ENCODE peak calls at places on chromosomes 5 and 9, in four cellular contexts. One of them, this sample, is unnamed.

GRCh38 chr5:73188764-73189521 is 15.9 kb downstream of the TMEM174 start:
- DNase-seq in upper lobe of right lung: no peak
- DNase-seq in cardiac muscle cell: no peak
- DNase-seq in fibroblast of lung: peak; percentile 58
- DNase-seq in this sample: no peak

GRCh38 chr9:35042081-35042604 is 30.3 kb downstream of the VCP start:
- DNase-seq in upper lobe of right lung: no peak
- DNase-seq in cardiac muscle cell: no peak
- DNase-seq in fibroblast of lung: no peak
- DNase-seq in this sample: peak; percentile 59

GRCh38 chr9:125878241-125878640 is 131.1 kb downstream of the PBX3 start:
- DNase-seq in upper lobe of right lung: no peak
- DNase-seq in cardiac muscle cell: no peak
- DNase-seq in fibroblast of lung: peak; percentile 49
- DNase-seq in this sample: no peak

GRCh38 chr9:120974921-120975320 is 48.3 kb upstream of the TRAF1 start:
- DNase-seq in upper lobe of right lung: no peak
- DNase-seq in cardiac muscle cell: no peak
- DNase-seq in fibroblast of lung: no peak
- DNase-seq in this sample: peak; percentile 15

GRCh38 chr9:111301195-111301594 is 28.8 kb downstream of the OR2K2 start:
- DNase-seq in upper lobe of right lung: no peak
- DNase-seq in cardiac muscle cell: no peak
- DNase-seq in fibroblast of lung: peak; percentile 38
- DNase-seq in this sample: peak; percentile 85

GRCh38 chr9:36118706-36119105 is 17.8 kb upstream of the GLIPR2 start:
- DNase-seq in upper lobe of right lung: peak; percentile 80
- DNase-seq in cardiac muscle cell: no peak
- DNase-seq in fibroblast of lung: peak; percentile 32
- DNase-seq in this sample: no peak

GRCh38 chr5:159943331-159943730 is 27.0 kb downstream of the ADRA1B start:
- DNase-seq in upper lobe of right lung: no peak
- DNase-seq in cardiac muscle cell: no peak
- DNase-seq in fibroblast of lung: no peak
- DNase-seq in this sample: no peak

GRCh38 chr5:68259696-68260095 is 44.1 kb downstream of the PIK3R1 start:
- DNase-seq in upper lobe of right lung: no peak
- DNase-seq in cardiac muscle cell: no peak
- DNase-seq in fibroblast of lung: no peak
- DNase-seq in this sample: no peak

GRCh38 chr5:122896598-122897282 is 51.3 kb downstream of the SNX24 start:
- DNase-seq in upper lobe of right lung: no peak
- DNase-seq in cardiac muscle cell: no peak
- DNase-seq in fibroblast of lung: peak; percentile 20
- DNase-seq in this sample: no peak

GRCh38 chr5:19235101-19235584 is 752.9 kb downstream of the CDH18 start:
- DNase-seq in upper lobe of right lung: no peak
- DNase-seq in cardiac muscle cell: no peak
- DNase-seq in fibroblast of lung: peak; percentile 52
- DNase-seq in this sample: no peak

GRCh38 chr5:158152151-158152550 is 293.2 kb upstream of the CLINT1 start:
- DNase-seq in upper lobe of right lung: no peak
- DNase-seq in cardiac muscle cell: no peak
- DNase-seq in fibroblast of lung: peak; percentile 63
- DNase-seq in this sample: no peak

GRCh38 chr5:110288766-110289165 is 437.7 kb downstream of the TMEM232 start:
- DNase-seq in upper lobe of right lung: no peak
- DNase-seq in cardiac muscle cell: no peak
- DNase-seq in fibroblast of lung: peak; percentile 86
- DNase-seq in this sample: peak; percentile 85

GRCh38 chr9:13491493-13492424 is 212.3 kb upstream of the MPDZ start:
- DNase-seq in upper lobe of right lung: no peak
- DNase-seq in cardiac muscle cell: peak; percentile 5
- DNase-seq in fibroblast of lung: no peak
- DNase-seq in this sample: no peak

GRCh38 chr5:77743181-77743580 is 33.0 kb downstream of the TBCA start:
- DNase-seq in upper lobe of right lung: no peak
- DNase-seq in cardiac muscle cell: no peak
- DNase-seq in fibroblast of lung: peak; percentile 56
- DNase-seq in this sample: peak; percentile 40

GRCh38 chr9:137025120-137025966 is 2.7 kb downstream of the ABCA2 start:
- DNase-seq in upper lobe of right lung: no peak
- DNase-seq in cardiac muscle cell: no peak
- DNase-seq in fibroblast of lung: no peak
- DNase-seq in this sample: peak; percentile 34

GRCh38 chr5:143435207-143435657 is 31.7 kb upstream of the NR3C1 start:
- DNase-seq in upper lobe of right lung: no peak
- DNase-seq in cardiac muscle cell: no peak
- DNase-seq in fibroblast of lung: no peak
- DNase-seq in this sample: no peak

GRCh38 chr9:36382484-36382883 is 17.6 kb downstream of the RNF38 start:
- DNase-seq in upper lobe of right lung: no peak
- DNase-seq in cardiac muscle cell: peak; percentile 3
- DNase-seq in fibroblast of lung: no peak
- DNase-seq in this sample: peak; percentile 13

GRCh38 chr9:87433853-87434252 is 63.8 kb upstream of the DAPK1 start:
- DNase-seq in upper lobe of right lung: no peak
- DNase-seq in cardiac muscle cell: no peak
- DNase-seq in fibroblast of lung: no peak
- DNase-seq in this sample: no peak

GRCh38 chr5:96726802-96727201 is 64.6 kb downstream of the CAST start:
- DNase-seq in upper lobe of right lung: no peak
- DNase-seq in cardiac muscle cell: no peak
- DNase-seq in fibroblast of lung: no peak
- DNase-seq in this sample: no peak

GRCh38 chr9:7121664-7122063 is 363.9 kb downstream of the KDM4C start:
- DNase-seq in upper lobe of right lung: no peak
- DNase-seq in cardiac muscle cell: no peak
- DNase-seq in fibroblast of lung: no peak
- DNase-seq in this sample: no peak

GRCh38 chr9:136863623-136864273 is 2.4 kb downstream of the EDF1 start:
- DNase-seq in upper lobe of right lung: no peak
- DNase-seq in cardiac muscle cell: no peak
- DNase-seq in fibroblast of lung: no peak
- DNase-seq in this sample: no peak

GRCh38 chr5:89878140-89878570 is 531.4 kb downstream of the CETN3 start:
- DNase-seq in upper lobe of right lung: no peak
- DNase-seq in cardiac muscle cell: no peak
- DNase-seq in fibroblast of lung: peak; percentile 99
- DNase-seq in this sample: peak; percentile 59

GRCh38 chr9:105243015-105243686 is 1.3 kb upstream of the SLC44A1 start:
- DNase-seq in upper lobe of right lung: no peak
- DNase-seq in cardiac muscle cell: no peak
- DNase-seq in fibroblast of lung: peak; percentile 93
- DNase-seq in this sample: peak; percentile 79

GRCh38 chr5:90830058-90830457 is 271.5 kb downstream of the ADGRV1 start:
- DNase-seq in upper lobe of right lung: no peak
- DNase-seq in cardiac muscle cell: no peak
- DNase-seq in fibroblast of lung: no peak
- DNase-seq in this sample: peak; percentile 17

GRCh38 chr9:75372499-75373268 is 284.4 kb downstream of the OSTF1 start:
- DNase-seq in upper lobe of right lung: no peak
- DNase-seq in cardiac muscle cell: no peak
- DNase-seq in fibroblast of lung: peak; percentile 17
- DNase-seq in this sample: no peak

GRCh38 chr5:43432486-43433365 is 20.5 kb upstream of the CCL28 start:
- DNase-seq in upper lobe of right lung: peak; percentile 84
- DNase-seq in cardiac muscle cell: no peak
- DNase-seq in fibroblast of lung: peak; percentile 90
- DNase-seq in this sample: peak; percentile 81

DNA sequence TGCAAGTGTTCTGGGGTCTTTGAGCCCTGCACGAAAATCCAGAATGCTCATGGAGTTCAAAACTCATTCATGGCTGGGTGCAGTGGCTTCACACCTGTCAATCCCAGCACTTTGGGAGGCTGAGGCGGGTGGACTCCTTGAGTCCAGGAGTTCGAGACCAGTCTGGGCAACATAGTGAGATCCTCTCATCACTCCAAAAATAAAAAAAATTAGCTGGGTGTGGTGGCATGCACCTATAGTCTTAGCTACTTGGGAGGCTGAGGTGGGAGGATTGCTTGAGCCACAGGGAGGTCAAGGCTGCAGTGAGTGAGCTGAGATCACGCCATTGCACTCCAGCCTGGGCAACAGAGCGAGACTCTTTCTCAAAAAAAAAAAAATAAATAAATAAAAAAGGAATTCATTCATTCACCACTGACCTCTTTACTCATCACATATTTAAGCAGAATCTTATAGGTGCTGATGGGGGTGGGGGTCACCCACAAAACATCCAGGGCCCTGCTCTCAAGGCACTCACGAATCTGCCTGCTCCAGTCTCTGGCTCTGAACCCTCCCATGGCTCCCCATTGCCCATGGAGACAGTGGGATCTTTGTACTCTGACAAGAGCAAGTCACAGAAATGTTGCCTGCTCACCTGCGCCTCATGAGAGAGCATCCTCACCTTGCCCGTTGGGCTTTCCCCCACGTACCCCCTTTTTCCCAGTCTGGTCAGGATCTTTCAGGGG is 76.7 kb upstream of the IER5L start:
- DNase-seq in upper lobe of right lung: peak; percentile 8
- DNase-seq in cardiac muscle cell: no peak
- DNase-seq in fibroblast of lung: no peak
- DNase-seq in this sample: no peak
- H3K4me3 ChIP-seq in upper lobe of right lung: no peak overlapping the region
- H3K4me3 ChIP-seq in cardiac muscle cell: no peak overlapping the region
- H3K4me3 ChIP-seq in fibroblast of lung: no peak overlapping the region
- H3K4me3 ChIP-seq in this sample: no peak overlapping the region

DNA sequence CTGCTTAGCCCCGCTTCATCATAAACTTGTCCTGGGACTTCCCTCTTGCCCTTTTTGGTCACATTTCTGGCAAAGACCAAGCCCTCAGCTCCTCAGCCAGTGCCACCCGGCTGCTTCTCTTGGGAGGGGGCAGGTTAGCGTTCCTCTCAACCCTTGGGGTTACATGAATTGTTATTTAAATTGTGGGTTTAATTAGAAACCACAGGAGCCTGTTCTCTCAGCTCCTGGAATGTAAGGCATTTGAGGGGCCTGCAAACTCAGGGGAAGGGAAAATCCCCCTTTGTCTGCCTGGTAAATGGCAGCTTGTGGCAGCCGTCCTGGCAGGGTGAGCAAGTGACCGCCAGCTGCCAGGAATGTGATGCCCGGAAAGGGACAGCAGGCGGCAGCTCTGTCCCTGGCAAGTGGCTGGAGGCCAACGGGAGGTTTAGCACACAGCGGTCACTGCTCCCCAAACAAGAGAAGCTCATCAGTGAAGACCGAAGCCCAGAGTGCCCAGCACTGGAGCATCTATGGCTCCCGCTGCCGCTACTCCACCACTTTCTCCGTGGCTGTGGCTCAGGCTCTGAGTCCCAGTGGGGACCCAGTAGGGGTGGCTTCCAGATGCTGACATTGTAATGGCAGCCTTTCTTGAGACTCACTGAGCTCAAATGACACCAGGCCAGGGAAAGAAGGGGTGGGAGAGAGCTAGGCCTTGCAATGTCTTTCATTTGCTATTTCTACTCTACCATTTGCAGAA is 51.7 kb downstream of the SHB start:
- DNase-seq in upper lobe of right lung: peak; percentile 87
- DNase-seq in cardiac muscle cell: peak; percentile 64
- DNase-seq in fibroblast of lung: peak; percentile 94
- DNase-seq in this sample: peak; percentile 64
- TF ChIP-seq CTCF in upper lobe of right lung: peak; percentile 53
- TF ChIP-seq CTCF in cardiac muscle cell: no peak
- TF ChIP-seq CTCF in fibroblast of lung: no peak
- TF ChIP-seq CTCF in this sample: peak; percentile 15

DNA sequence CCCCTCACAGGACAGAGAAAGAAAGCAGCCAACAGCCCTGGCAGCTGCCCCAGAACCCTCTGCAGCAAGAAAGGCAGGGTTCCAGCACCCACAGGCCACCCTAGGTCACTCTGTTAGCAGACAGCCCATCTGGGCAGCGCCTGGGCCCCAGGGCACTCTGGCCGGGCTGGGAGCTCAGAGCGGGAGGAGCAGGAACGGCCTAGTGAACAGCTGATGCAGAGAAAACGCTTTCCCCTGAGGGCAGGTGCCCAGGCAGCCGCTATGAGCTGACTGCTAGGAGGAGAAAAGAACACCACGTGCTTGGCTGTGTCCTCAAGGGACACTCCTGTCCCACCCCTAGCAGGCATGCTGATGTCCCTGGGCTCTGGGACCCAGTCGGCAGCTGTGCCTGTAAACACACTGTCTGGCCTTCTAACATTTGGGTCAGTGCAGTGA is 6.6 kb downstream of the RALGDS start:
- DNase-seq in upper lobe of right lung: peak; percentile 71
- DNase-seq in cardiac muscle cell: no peak
- DNase-seq in fibroblast of lung: peak; percentile 27
- DNase-seq in this sample: peak; percentile 57
- H3K4me3 ChIP-seq in upper lobe of right lung: peak overlapping the region; percentile 8
- H3K4me3 ChIP-seq in cardiac muscle cell: no peak overlapping the region
- H3K4me3 ChIP-seq in fibroblast of lung: no peak overlapping the region
- H3K4me3 ChIP-seq in this sample: no peak overlapping the region

GRCh38 chr9:29297592-29297991 is 1724.3 kb upstream of the C9orf72 start:
- DNase-seq in upper lobe of right lung: no peak
- DNase-seq in cardiac muscle cell: no peak
- DNase-seq in fibroblast of lung: no peak
- DNase-seq in this sample: no peak
- TF ChIP-seq CTCF in upper lobe of right lung: no peak
- TF ChIP-seq CTCF in cardiac muscle cell: no peak
- TF ChIP-seq CTCF in fibroblast of lung: no peak
- TF ChIP-seq CTCF in this sample: no peak

DNA sequence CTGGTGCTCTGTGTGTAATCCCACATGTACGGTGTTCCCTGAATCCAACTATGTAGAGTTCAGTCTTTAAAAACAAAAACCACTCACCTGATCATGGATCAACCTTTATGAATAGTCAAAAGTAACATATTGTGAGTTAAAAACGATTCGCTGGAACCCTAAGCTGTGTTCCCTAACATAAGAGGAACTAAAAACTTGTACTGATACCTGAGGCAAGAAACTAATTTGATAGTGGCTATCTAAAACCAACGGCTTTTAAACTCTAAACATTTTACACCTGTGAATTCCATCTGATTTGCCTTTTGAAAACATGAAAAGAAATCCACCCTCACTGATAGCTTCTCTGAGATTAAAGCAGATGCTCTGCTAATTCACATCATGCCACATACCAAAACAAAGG is 101.5 kb downstream of the DEPDC1B start:
- DNase-seq in upper lobe of right lung: no peak
- DNase-seq in cardiac muscle cell: no peak
- DNase-seq in fibroblast of lung: no peak
- DNase-seq in this sample: no peak
- H3K4me3 ChIP-seq in upper lobe of right lung: no peak overlapping the region
- H3K4me3 ChIP-seq in cardiac muscle cell: no peak overlapping the region
- H3K4me3 ChIP-seq in fibroblast of lung: no peak overlapping the region
- H3K4me3 ChIP-seq in this sample: no peak overlapping the region